ENCODE peak calls at places on chromosomes 11 and 22, in five cellular contexts. S is H1, H is HCT116, M is HepG2, E is GM12878. U is an unnamed sample.

GRCh38 chr11:90364527-90364926 is 141.7 kb upstream of the CHORDC1 start:
- DNase-seq in E (no peak), M (no peak), S (no peak), H (no peak), U (no peak)

GRCh38 chr11:68942751-68943271 is 38.0 kb downstream of the MRGPRD start:
- DNase-seq in M (no peak), E (no peak), S (no peak), H (no peak), U (no peak)

GRCh38 chr11:1111545-1112212 is 37.0 kb downstream of the MUC2 start:
- DNase-seq in M (no peak), H (no peak), S (no peak), E (no peak), U (no peak)

GRCh38 chr11:134173296-134173695 is 50.5 kb downstream of the NCAPD3 start:
- DNase-seq in H (no peak), M (no peak), E (no peak), S (no peak), U (no peak)

GRCh38 chr11:124078591-124078990 is 36.7 kb upstream of the VWA5A start:
- DNase-seq in M (no peak), E (no peak), S (no peak), H (no peak), U (no peak)

GRCh38 chr22:48366591-48366990 is 1461.1 kb downstream of the BRD1 start:
- DNase-seq in E (no peak), M (no peak), H (no peak), S (no peak), U (no peak)

GRCh38 chr11:121661796-121662508 is 209.2 kb upstream of the SORL1-AS1 start:
- DNase-seq in E (no peak), M (no peak), H (no peak), S (no peak), U (no peak)

GRCh38 chr22:25772288-25772687 is 30.3 kb downstream of the MYO18B start:
- DNase-seq in S (no peak), H (no peak), E (no peak), M (no peak), U (no peak)

GRCh38 chr11:128603752-128604472 is 16.6 kb upstream of the ETS1 start:
- DNase-seq in H (no peak), S (no peak), M (no peak), E (peak; percentile 44), U (no peak)

GRCh38 chr11:31060880-31061279 is 308.7 kb downstream of the DCDC1 start:
- DNase-seq in E (no peak), H (no peak), S (no peak), M (peak; percentile 30), U (no peak)

GRCh38 chr11:65355776-65356393 is 1.3 kb downstream of the TIGD3 start:
- DNase-seq in H (no peak), M (no peak), E (no peak), S (no peak), U (no peak)

GRCh38 chr11:94956963-94957362 is 16.4 kb downstream of the CWC15 start:
- DNase-seq in M (no peak), S (no peak), H (no peak), E (no peak), U (no peak)

GRCh38 chr11:2885017-2885675 is 429 bp downstream of the CDKN1C start:
- DNase-seq in H (no peak), E (no peak), M (no peak), S (no peak), U (peak; percentile 85)

GRCh38 chr11:134654161-134654915 is 242.3 kb upstream of the B3GAT1 start:
- DNase-seq in M (no peak), E (no peak), S (no peak), H (no peak), U (no peak)

GRCh38 chr11:128390246-128390645 is 197.1 kb downstream of the ETS1 start:
- DNase-seq in S (no peak), H (no peak), E (no peak), M (no peak), U (no peak)

GRCh38 chr11:65844231-65844872 is 10.6 kb downstream of the SNX32 start:
- DNase-seq in M (peak; percentile 80), S (no peak), H (no peak), E (no peak), U (no peak)

GRCh38 chr11:61657566-61657965 is 22.6 kb upstream of the DAGLA start:
- DNase-seq in M (peak; percentile 76), S (no peak), H (no peak), E (no peak), U (no peak)

DNA sequence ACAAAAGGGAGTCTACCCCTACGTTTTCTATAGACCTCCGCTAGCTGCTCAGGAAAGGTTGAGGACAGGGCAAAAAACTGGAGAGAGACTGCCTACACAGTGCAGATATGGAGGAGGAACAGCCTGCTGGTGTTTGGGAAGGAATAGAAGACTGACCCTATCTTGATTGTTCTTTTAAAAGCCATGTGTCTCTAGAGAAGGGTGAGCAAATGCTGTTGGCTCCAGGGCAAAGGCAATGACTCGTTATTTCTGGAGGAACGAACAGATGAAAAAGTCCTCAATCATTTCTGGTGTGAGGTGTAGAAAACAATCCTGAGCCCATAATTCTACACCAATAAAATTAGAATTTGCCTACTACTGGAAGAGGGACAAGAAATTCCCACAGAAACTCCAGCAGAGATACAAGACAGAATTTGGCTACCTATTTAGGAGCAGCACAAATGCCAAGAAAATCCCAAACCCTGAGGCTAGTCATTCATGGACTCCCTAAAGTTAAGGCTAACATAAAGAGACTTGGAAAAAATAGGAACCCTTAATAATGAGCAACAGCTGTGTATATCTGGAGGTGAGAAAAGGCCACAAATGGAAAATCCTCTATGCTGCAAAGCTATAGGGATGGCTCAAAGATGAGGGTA is 1206.3 kb upstream of the CNTN5 start:
- DNase-seq in H (no peak), M (no peak), E (no peak), S (no peak), U (peak; percentile 11)
- TF ChIP-seq SRF in H (no peak), M (no peak), E (no peak), S (no peak), U (no peak)

GRCh38 chr11:75596914-75597313 is 34.9 kb downstream of the SERPINH1 start:
- DNase-seq in H (no peak), M (no peak), S (no peak), E (no peak), U (no peak)
- TF ChIP-seq SRF in H (no peak), M (no peak), S (no peak), E (no peak), U (no peak)

GRCh38 chr11:20669833-20670684 is 673 bp downstream of the NELL1 start:
- DNase-seq in M (no peak), H (no peak), E (no peak), S (no peak), U (no peak)

GRCh38 chr11:20668844-20669832 is at the start of gene NELL1:
- DNase-seq in E (no peak), S (no peak), H (no peak), M (no peak), U (no peak)

GRCh38 chr11:20671856-20672546 is 2.6 kb downstream of the NELL1 start:
- DNase-seq in H (peak; percentile 0), M (peak; percentile 7), E (no peak), S (no peak), U (peak; percentile 4)

GRCh38 chr11:20670932-20671403 is 1.6 kb downstream of the NELL1 start:
- DNase-seq in M (no peak), S (no peak), H (no peak), E (no peak), U (no peak)

DNA sequence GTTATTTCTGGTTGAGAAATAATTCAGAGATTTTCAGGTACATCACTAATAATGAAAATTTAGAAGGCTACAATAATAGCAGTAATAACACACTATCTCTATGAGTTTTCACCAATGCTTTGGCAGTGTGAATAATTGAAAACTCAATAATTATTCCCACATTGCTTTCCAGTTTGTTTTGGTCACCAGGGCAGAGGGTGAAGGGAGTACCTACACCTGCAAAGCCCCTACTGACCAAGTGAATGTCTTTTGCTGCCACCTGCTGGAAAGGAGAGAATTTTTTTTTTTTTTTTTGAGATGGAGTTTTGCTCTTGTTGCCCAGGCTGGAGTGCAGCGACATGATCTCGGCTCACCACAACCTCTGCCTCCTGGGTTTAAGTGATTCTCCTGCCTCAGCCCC is 3.2 kb downstream of the NELL1 start:
- DNase-seq in M (peak; percentile 18), S (no peak), E (no peak), H (peak; percentile 6), U (peak; percentile 21)
- TF ChIP-seq SRF in M (no peak), S (no peak), E (no peak), H (no peak), U (no peak)

GRCh38 chr11:64238076-64238475 is 2.8 kb upstream of the FKBP2 start:
- DNase-seq in S (no peak), H (no peak), E (no peak), M (no peak), U (no peak)
- TF ChIP-seq SRF in S (no peak), H (no peak), E (no peak), M (no peak), U (no peak)

U was measured in K562.